ENCODE peak calls at places on chromosome 17, in five cellular contexts. M is GM23248, S is cardiac muscle cell, V is tibial nerve, N is brain microvascular endothelial cell. P is an unnamed sample.

GRCh38 chr17:75731716-75732498 is 10.6 kb downstream of the ITGB4 start:
- DNase-seq in S (no peak), N (no peak), V (no peak), M (no peak), P (no peak)

GRCh38 chr17:75159196-75160031 is 5.1 kb upstream of the JPT1 start:
- DNase-seq in N (peak; percentile 78), V (no peak), S (peak; percentile 27), M (peak; percentile 52), P (no peak)

GRCh38 chr17:2309338-2310143 is 5.8 kb downstream of the SRR start:
- DNase-seq in S (peak; percentile 67), N (no peak), V (no peak), M (peak; percentile 8), P (no peak)

GRCh38 chr17:2828396-2829038 is 32.3 kb downstream of the RAP1GAP2 start:
- DNase-seq in V (peak; percentile 32), N (peak; percentile 6), S (peak; percentile 52), M (peak; percentile 61), P (peak; percentile 69)

GRCh38 chr17:19724501-19725420 is 8.4 kb upstream of the SLC47A2 start:
- DNase-seq in M (peak; percentile 75), S (peak; percentile 48), N (no peak), V (peak; percentile 48), P (peak; percentile 47)

GRCh38 chr17:44004761-44005526 is 522 bp downstream of the NAGS start:
- DNase-seq in V (no peak), N (no peak), M (peak; percentile 45), S (no peak), P (no peak)

GRCh38 chr17:41107941-41108445 is 2.8 kb downstream of the KRTAP4-9 start:
- DNase-seq in M (no peak), S (no peak), N (no peak), V (no peak), P (no peak)

GRCh38 chr17:48016112-48016511 is 21.5 kb downstream of the COPZ2 start:
- DNase-seq in M (peak; percentile 39), N (peak; percentile 38), V (no peak), S (peak; percentile 81), P (no peak)

GRCh38 chr17:63399856-63400255 is 46.2 kb downstream of the CYB561 start:
- DNase-seq in S (peak; percentile 73), M (peak; percentile 70), N (peak; percentile 5), V (no peak), P (peak; percentile 56)

GRCh38 chr17:12566281-12567002 is 99.2 kb upstream of the MYOCD start:
- DNase-seq in M (no peak), V (no peak), N (no peak), S (no peak), P (no peak)

GRCh38 chr17:59696682-59697277 is 10.4 kb downstream of the PTRH2 start:
- DNase-seq in M (no peak), V (no peak), N (no peak), S (no peak), P (no peak)

GRCh38 chr17:68993112-68993511 is 37.9 kb upstream of the ABCA8 start:
- DNase-seq in V (no peak), S (peak; percentile 53), N (peak; percentile 42), M (peak; percentile 30), P (no peak)

GRCh38 chr17:81387235-81388060 is 7.8 kb upstream of the BAHCC1 start:
- DNase-seq in M (peak; percentile 75), V (no peak), N (no peak), S (peak; percentile 65), P (peak; percentile 63)

GRCh38 chr17:46832306-46832895 is 13.9 kb upstream of the WNT3 start:
- DNase-seq in V (no peak), M (no peak), S (no peak), N (no peak), P (no peak)

GRCh38 chr17:49527927-49528651 is 33.0 kb downstream of the NGFR start:
- DNase-seq in V (no peak), M (no peak), S (no peak), N (no peak), P (no peak)

GRCh38 chr17:80924807-80925610 is 66.6 kb upstream of the CHMP6 start:
- DNase-seq in N (no peak), M (no peak), S (no peak), V (no peak), P (no peak)

GRCh38 chr17:7854851-7855642 is at the start of gene TMEM88:
- DNase-seq in N (no peak), S (peak; percentile 27), V (no peak), M (peak; percentile 31), P (no peak)

GRCh38 chr17:73613271-73613941 is 30.8 kb downstream of the SDK2 start:
- DNase-seq in S (no peak), V (no peak), M (no peak), N (no peak), P (no peak)

GRCh38 chr17:82414548-82415281 is 3.4 kb upstream of the HEXD start:
- DNase-seq in V (no peak), M (peak; percentile 84), S (peak; percentile 79), N (peak; percentile 52), P (peak; percentile 54)

GRCh38 chr17:34568953-34569352 is 10.4 kb upstream of the TMEM132E start:
- DNase-seq in N (no peak), M (no peak), S (no peak), V (no peak), P (no peak)

GRCh38 chr17:34569591-34569990 is 9.8 kb upstream of the TMEM132E start:
- DNase-seq in S (no peak), V (no peak), M (no peak), N (no peak), P (no peak)

GRCh38 chr17:34570491-34570890 is 8.9 kb upstream of the TMEM132E start:
- DNase-seq in V (no peak), S (no peak), M (peak; percentile 3), N (no peak), P (no peak)

GRCh38 chr17:34572483-34572882 is 6.9 kb upstream of the TMEM132E start:
- DNase-seq in M (no peak), N (no peak), V (no peak), S (no peak), P (no peak)

GRCh38 chr17:34571428-34572130 is 7.8 kb upstream of the TMEM132E start:
- DNase-seq in S (no peak), V (no peak), N (no peak), M (no peak), P (no peak)
- H3K27me3 ChIP-seq in S (peaks cover 73% of the 10 kb centered on the region), V (peaks cover 48% of the 10 kb centered on the region), N (no peaks in the 10 kb centered on the region), M (peaks cover 13% of the 10 kb centered on the region), P (no peaks in the 10 kb centered on the region)

GRCh38 chr17:79806863-79807720 is 10.2 kb upstream of the CBX8 start:
- DNase-seq in M (no peak), V (no peak), S (no peak), N (no peak), P (no peak)

GRCh38 chr17:79802736-79803420 is 6.0 kb upstream of the CBX8 start:
- DNase-seq in N (no peak), M (no peak), V (no peak), S (no peak), P (no peak)

GRCh38 chr17:79803421-79803996 is 6.6 kb upstream of the CBX8 start:
- DNase-seq in S (no peak), V (no peak), N (no peak), M (no peak), P (no peak)

GRCh38 chr17:79803997-79804855 is 7.3 kb upstream of the CBX8 start:
- DNase-seq in S (no peak), M (no peak), V (no peak), N (no peak), P (no peak)

DNA sequence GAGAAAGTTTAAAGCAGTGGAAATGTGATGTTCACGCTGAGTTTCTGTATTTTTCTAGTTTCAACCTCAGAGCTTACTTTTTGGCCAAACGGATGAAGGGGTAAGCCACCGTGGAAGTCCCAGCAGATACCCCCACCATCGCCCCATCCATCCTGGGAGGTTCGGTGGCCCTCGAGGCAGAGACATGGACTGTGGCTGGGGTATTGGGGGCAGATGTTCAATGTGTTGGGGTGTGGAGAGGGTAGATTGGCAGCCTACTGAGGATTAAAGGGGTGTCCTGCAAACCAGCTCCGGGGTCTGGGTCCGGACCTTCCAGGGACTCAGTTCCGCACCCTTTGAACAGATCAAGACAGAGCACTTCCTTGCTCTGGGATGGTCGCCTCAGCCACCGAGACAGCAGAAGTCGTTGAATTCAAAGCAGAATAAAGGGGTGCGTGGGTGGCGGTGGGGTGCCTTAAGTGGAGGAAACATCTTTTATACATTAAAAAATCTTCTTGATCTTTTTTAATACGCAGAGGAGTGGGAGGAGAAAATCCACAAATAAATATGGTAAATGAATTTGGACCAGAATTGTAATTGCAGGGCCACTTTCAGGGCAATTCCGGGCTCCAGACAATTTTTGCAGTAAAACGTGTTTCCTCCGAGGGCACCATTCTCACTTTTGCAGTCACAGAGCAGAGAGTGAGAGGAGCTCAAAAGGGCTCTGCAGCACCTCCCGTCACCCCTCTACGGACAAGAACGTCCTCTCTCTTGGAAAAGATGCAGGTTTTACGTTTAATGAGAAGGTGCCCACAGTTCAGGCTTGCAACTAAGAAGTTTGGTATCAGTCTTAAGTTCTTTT is 8.2 kb upstream of the CBX8 start:
- DNase-seq in V (no peak), N (no peak), S (no peak), M (no peak), P (no peak)
- H3K27me3 ChIP-seq in V (peaks cover 99% of the 10 kb centered on the region), N (peaks cover 90% of the 10 kb centered on the region), S (peaks cover 96% of the 10 kb centered on the region), M (peaks cover 92% of the 10 kb centered on the region), P (peaks cover 25% of the 10 kb centered on the region)

GRCh38 chr17:77070888-77071279 is 69.9 kb upstream of the SEC14L1 start:
- DNase-seq in V (no peak), N (no peak), S (no peak), M (no peak), P (no peak)
- H3K27me3 ChIP-seq in V (peaks cover 55% of the 10 kb centered on the region), N (peaks cover 5% of the 10 kb centered on the region), S (no peaks in the 10 kb centered on the region), M (peaks cover 57% of the 10 kb centered on the region), P (no peaks in the 10 kb centered on the region)

GRCh38 chr17:38533241-38533640 is 72.5 kb downstream of the SRCIN1 start:
- DNase-seq in N (no peak), M (no peak), S (no peak), V (no peak), P (no peak)

GRCh38 chr17:38533706-38534497 is 71.8 kb downstream of the SRCIN1 start:
- DNase-seq in S (no peak), N (no peak), V (no peak), M (no peak), P (no peak)

GRCh38 chr17:38534498-38534885 is 71.3 kb downstream of the SRCIN1 start:
- DNase-seq in N (no peak), S (no peak), M (no peak), V (no peak), P (no peak)

GRCh38 chr17:38536661-38537060 is 69.1 kb downstream of the SRCIN1 start:
- DNase-seq in N (no peak), M (no peak), V (no peak), S (no peak), P (no peak)

DNA sequence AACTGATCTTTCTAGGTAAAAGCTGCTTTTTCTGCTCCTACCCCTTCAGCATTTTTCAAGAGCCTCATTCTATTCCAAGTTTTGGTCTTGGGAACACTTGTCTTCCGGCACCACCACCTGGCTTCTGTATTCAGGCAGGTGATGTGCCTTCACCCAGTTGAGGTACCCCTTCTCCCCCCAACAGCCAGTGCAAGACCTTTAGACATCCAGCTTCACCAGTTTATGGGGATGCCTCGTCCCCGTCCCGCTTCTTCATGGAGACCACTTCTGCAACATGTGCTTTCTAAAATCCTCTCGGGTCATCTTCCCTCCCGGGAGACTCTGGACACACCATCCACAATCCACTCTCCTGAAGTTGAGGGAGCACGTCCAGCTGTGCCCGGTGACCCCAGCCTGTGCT is 69.9 kb downstream of the SRCIN1 start:
- DNase-seq in V (no peak), M (no peak), N (no peak), S (no peak), P (no peak)
- H3K27me3 ChIP-seq in V (peaks cover 29% of the 10 kb centered on the region), M (peaks cover 15% of the 10 kb centered on the region), N (no peaks in the 10 kb centered on the region), S (no peaks in the 10 kb centered on the region), P (no peaks in the 10 kb centered on the region)

P was measured in lung.